ENCODE peak calls at places on chromosomes 5 and 9, in six cellular contexts. U is HepG2, S is Panc1, G is mucosa of descending colon, E is gastrocnemius medialis, T is tibial nerve. M is an unnamed sample.

GRCh38 chr9:93589688-93590087 is 13.3 kb downstream of the PHF2 start:
- DNase-seq in U (peak; percentile 83), S (no peak), G (no peak), E (no peak), T (no peak), M (no peak)

GRCh38 chr5:45694255-45694834 is 1.8 kb downstream of the HCN1 start:
- DNase-seq in U (no peak), S (no peak), G (no peak), E (no peak), T (no peak), M (no peak)

GRCh38 chr9:34991833-34992375 is 2.4 kb downstream of the DNAJB5 start:
- DNase-seq in U (peak; percentile 34), S (no peak), G (no peak), E (peak; percentile 93), T (no peak), M (no peak)

GRCh38 chr5:8686707-8687106 is 817.8 kb downstream of the MTRR start:
- DNase-seq in U (no peak), S (no peak), G (no peak), E (no peak), T (no peak), M (peak; percentile 20)

GRCh38 chr5:149464796-149465489 is 85.9 kb upstream of the IL17B start:
- DNase-seq in U (no peak), S (no peak), G (peak; percentile 79), E (no peak), T (no peak), M (no peak)

GRCh38 chr9:108186996-108187395 is 668.8 kb downstream of the ACTL7B start:
- DNase-seq in U (no peak), S (no peak), G (peak; percentile 39), E (peak; percentile 25), T (peak; percentile 31), M (peak; percentile 33)

GRCh38 chr5:149641600-149641999 is 60.3 kb downstream of the ARHGEF37 start:
- DNase-seq in U (no peak), S (no peak), G (no peak), E (no peak), T (no peak), M (no peak)

GRCh38 chr5:36128795-36129194 is 22.9 kb downstream of the LMBRD2 start:
- DNase-seq in U (no peak), S (no peak), G (no peak), E (no peak), T (no peak), M (no peak)

GRCh38 chr9:126982215-126983002 is 67.8 kb downstream of the RALGPS1 start:
- DNase-seq in U (no peak), S (no peak), G (no peak), E (no peak), T (no peak), M (no peak)

GRCh38 chr5:174317261-174317894 is 271.9 kb downstream of the NSG2 start:
- DNase-seq in U (peak; percentile 23), S (peak; percentile 51), G (no peak), E (no peak), T (no peak), M (no peak)

GRCh38 chr9:136152931-136153330 is 34.3 kb upstream of the TMEM250 start:
- DNase-seq in U (no peak), S (no peak), G (no peak), E (no peak), T (no peak), M (no peak)

GRCh38 chr9:124133752-124134151 is 122.2 kb downstream of the LHX2 start:
- DNase-seq in U (peak; percentile 64), S (no peak), G (peak; percentile 63), E (no peak), T (peak; percentile 26), M (no peak)

GRCh38 chr9:34457266-34458012 is 931 bp downstream of the FAM219A start:
- DNase-seq in U (no peak), S (no peak), G (peak; percentile 64), E (peak; percentile 60), T (peak; percentile 45), M (peak; percentile 17)

GRCh38 chr5:146344155-146345118 is 5.8 kb downstream of the POU4F3 start:
- DNase-seq in U (no peak), S (no peak), G (no peak), E (no peak), T (no peak), M (no peak)

GRCh38 chr5:135482383-135482933 is 30.3 kb upstream of the TIFAB start:
- DNase-seq in U (peak; percentile 94), S (no peak), G (no peak), E (no peak), T (no peak), M (no peak)

GRCh38 chr9:108776920-108777650 is 78.7 kb downstream of the ACTL7B start:
- DNase-seq in U (peak; percentile 81), S (no peak), G (no peak), E (no peak), T (no peak), M (no peak)

GRCh38 chr9:95171001-95171400 is 146.5 kb downstream of the FANCC start:
- DNase-seq in U (no peak), S (no peak), G (no peak), E (no peak), T (no peak), M (no peak)

GRCh38 chr5:110439280-110439679 is 287.2 kb downstream of the TMEM232 start:
- DNase-seq in U (no peak), S (no peak), G (no peak), E (no peak), T (no peak), M (no peak)

GRCh38 chr9:36928670-36929349 is 105.3 kb downstream of the PAX5 start:
- DNase-seq in U (no peak), S (no peak), G (no peak), E (no peak), T (no peak), M (peak; percentile 70)

GRCh38 chr5:180364306-180364856 is 11.2 kb upstream of the GFPT2 start:
- DNase-seq in U (no peak), S (no peak), G (no peak), E (no peak), T (no peak), M (no peak)

GRCh38 chr5:176548967-176549444 is at the start of gene CDHR2:
- DNase-seq in U (peak; percentile 85), S (no peak), G (peak; percentile 79), E (no peak), T (no peak), M (no peak)

GRCh38 chr9:86328153-86328552 is 26.1 kb downstream of the TUT7 start:
- DNase-seq in U (no peak), S (no peak), G (no peak), E (no peak), T (no peak), M (no peak)

GRCh38 chr9:33289501-33289900 is 815 bp upstream of the NFX1 start:
- DNase-seq in U (no peak), S (no peak), G (peak; percentile 49), E (no peak), T (no peak), M (no peak)
- H3K4me3 ChIP-seq in U (peak overlapping the region; percentile 84), S (peak overlapping the region; percentile 60), G (no peak overlapping the region), E (peak overlapping the region; percentile 90), T (peak overlapping the region; percentile 96), M (peak overlapping the region; percentile 82)

GRCh38 chr9:90641090-90641489 is 1.5 kb downstream of the DIRAS2 start:
- DNase-seq in U (no peak), S (no peak), G (no peak), E (no peak), T (no peak), M (no peak)

GRCh38 chr9:90642570-90643539 is at the start of gene DIRAS2:
- DNase-seq in U (no peak), S (no peak), G (peak; percentile 72), E (no peak), T (no peak), M (peak; percentile 10)

GRCh38 chr9:90641868-90642558 is 611 bp downstream of the DIRAS2 start:
- DNase-seq in U (no peak), S (no peak), G (no peak), E (no peak), T (no peak), M (no peak)

GRCh38 chr9:90647843-90648242 is 5.2 kb upstream of the DIRAS2 start:
- DNase-seq in U (no peak), S (no peak), G (no peak), E (no peak), T (no peak), M (no peak)

GRCh38 chr9:90645721-90646120 is 3.1 kb upstream of the DIRAS2 start:
- DNase-seq in U (no peak), S (no peak), G (no peak), E (no peak), T (no peak), M (no peak)
- TF ChIP-seq CTCF in U (no peak), S (no peak), G (no peak), E (no peak), T (no peak), M (no peak)

DNA sequence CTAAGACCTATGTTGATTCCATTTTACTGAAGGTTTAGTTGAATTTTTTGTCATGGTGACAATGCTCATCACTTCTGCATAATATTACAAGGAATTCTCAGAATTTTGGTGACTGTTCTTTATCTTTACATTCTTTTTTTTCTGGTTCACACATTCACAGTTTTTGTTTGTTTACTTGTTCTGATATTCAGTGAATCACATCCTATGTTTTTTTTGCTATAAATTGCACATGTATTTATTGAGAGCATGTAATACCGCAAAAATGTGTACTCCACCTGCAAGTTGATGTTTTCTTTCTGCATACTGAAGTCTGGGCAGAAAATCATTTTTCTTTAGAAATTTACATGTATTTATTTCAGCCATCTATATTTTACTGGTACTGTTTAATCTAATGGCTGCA is 261.9 kb upstream of the CDH10 start:
- DNase-seq in U (no peak), S (no peak), G (no peak), E (no peak), T (no peak), M (no peak)
- H3K4me3 ChIP-seq in U (no peak overlapping the region), S (no peak overlapping the region), G (no peak overlapping the region), E (no peak overlapping the region), T (no peak overlapping the region), M (no peak overlapping the region)

GRCh38 chr9:5767968-5768932 is 64.7 kb downstream of the ERMP1 start:
- DNase-seq in U (no peak), S (no peak), G (no peak), E (no peak), T (no peak), M (no peak)

GRCh38 chr9:5778799-5779198 is 54.1 kb downstream of the ERMP1 start:
- DNase-seq in U (no peak), S (no peak), G (no peak), E (no peak), T (no peak), M (no peak)

DNA sequence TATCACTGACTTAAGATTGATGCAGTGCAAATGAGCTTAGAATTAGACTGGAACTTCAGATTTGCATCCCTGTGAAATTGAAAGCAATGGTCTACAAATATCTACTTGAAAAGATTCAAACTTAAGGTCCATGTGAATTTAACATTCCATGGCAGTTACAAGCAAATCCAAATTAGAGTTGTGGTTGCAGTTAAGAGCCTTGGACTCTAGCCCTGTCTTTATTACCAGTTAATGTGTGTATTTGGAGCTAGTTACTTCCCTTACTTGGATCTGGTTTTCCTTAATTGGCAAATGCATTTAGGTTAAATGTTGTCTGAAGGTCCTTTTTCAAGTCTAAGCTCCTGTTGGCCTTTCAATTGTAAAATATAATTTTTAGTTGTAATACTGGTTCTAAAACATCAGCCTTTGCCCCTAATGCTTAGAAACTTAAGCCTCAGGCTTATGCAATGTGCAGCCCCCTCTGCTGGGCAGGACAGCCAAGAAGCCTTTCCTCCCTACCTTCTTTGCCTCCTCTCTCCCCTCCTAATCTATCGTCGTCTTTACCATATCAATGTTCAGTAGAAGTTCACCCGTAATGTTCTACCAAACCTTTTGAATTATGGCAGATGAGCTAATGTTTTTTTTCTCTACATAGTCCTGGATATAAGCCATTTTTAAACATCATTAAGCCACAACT is 59.5 kb downstream of the ERMP1 start:
- DNase-seq in U (no peak), S (no peak), G (no peak), E (no peak), T (no peak), M (peak; percentile 8)
- TF ChIP-seq CTCF in U (peak; percentile 50), S (peak; percentile 11), G (no peak), E (no peak), T (no peak), M (no peak)